ENCODE peak calls at places on chromosome 10, in ten cellular contexts. O, G, H, P, F, I, Y, A, Z and J are unnamed samples.

GRCh38 chr10:116767235-116767634 is 24.9 kb upstream of the HSPA12A start:
- DNase-seq in G (no peak), O (peak), Y (peak), Z (peak), I (no peak), H (peak), A (peak), F (no peak), P (no peak), J (no peak)

GRCh38 chr10:100934084-100934659 is 21.4 kb downstream of the SLF2 start:
- DNase-seq in F (no peak), A (no peak), I (no peak), Y (peak), H (peak), P (no peak), G (no peak), Z (no peak), O (no peak), J (no peak)

GRCh38 chr10:131961777-131962450 is 19.8 kb downstream of the BNIP3 start:
- DNase-seq in F (no peak), Z (no peak), I (no peak), A (no peak), O (no peak), H (peak), Y (no peak), G (no peak), P (no peak), J (no peak)

GRCh38 chr10:11877506-11877905 is 54.4 kb downstream of the PROSER2 start:
- DNase-seq in H (no peak), O (no peak), Y (no peak), I (no peak), Z (no peak), A (no peak), G (peak), F (no peak), P (no peak), J (no peak)

GRCh38 chr10:72084094-72084459 is 4.3 kb downstream of the SPOCK2 start:
- DNase-seq in I (no peak), Y (no peak), O (no peak), Z (no peak), G (no peak), P (no peak), A (no peak), F (no peak), H (no peak), J (no peak)

GRCh38 chr10:3494131-3494878 is 290.7 kb downstream of the KLF6 start:
- DNase-seq in G (peak), Y (no peak), P (no peak), Z (no peak), A (no peak), I (no peak), F (no peak), O (no peak), H (no peak), J (no peak)

GRCh38 chr10:91206427-91206826 is 14.0 kb upstream of the PCGF5 start:
- DNase-seq in G (no peak), I (no peak), Y (no peak), A (no peak), H (no peak), P (no peak), O (no peak), Z (no peak), F (no peak), J (no peak)

GRCh38 chr10:100825946-100826660 is 80.7 kb downstream of the PAX2 start:
- DNase-seq in G (no peak), I (peak), O (no peak), P (peak), A (no peak), Z (no peak), H (no peak), F (no peak), Y (no peak), J (no peak)

GRCh38 chr10:42783181-42783549 is 570 bp downstream of the BMS1 start:
- DNase-seq in O (peak), P (no peak), I (no peak), H (peak), A (peak), G (no peak), F (no peak), Y (peak), Z (no peak), J (no peak)

GRCh38 chr10:129417882-129418281 is 49.2 kb upstream of the MGMT start:
- DNase-seq in H (peak), I (no peak), Z (no peak), A (no peak), O (no peak), P (no peak), Y (no peak), F (no peak), G (no peak), J (no peak)

GRCh38 chr10:73875139-73875475 is 752 bp upstream of the CAMK2G start:
- DNase-seq in A (no peak), H (no peak), F (no peak), Y (no peak), G (no peak), Z (no peak), P (no peak), O (no peak), I (no peak), J (no peak)

GRCh38 chr10:16565604-16566003 is 43.9 kb upstream of the C1QL3 start:
- DNase-seq in Y (no peak), H (no peak), Z (no peak), A (no peak), G (no peak), F (no peak), I (no peak), O (no peak), P (no peak), J (no peak)

GRCh38 chr10:101032637-101033201 is 1.7 kb downstream of the SFXN3 start:
- DNase-seq in G (no peak), F (no peak), O (no peak), P (no peak), I (peak), A (peak), Z (peak), H (peak), Y (peak), J (peak)

GRCh38 chr10:91607661-91608442 is 25.0 kb downstream of the PPP1R3C start:
- DNase-seq in O (no peak), F (no peak), I (no peak), H (peak), P (no peak), A (no peak), Y (no peak), G (no peak), Z (peak), J (no peak)

GRCh38 chr10:60114765-60115586 is 208.6 kb upstream of the CCDC6 start:
- DNase-seq in I (no peak), G (no peak), Z (no peak), A (no peak), P (no peak), O (no peak), F (peak), H (peak), Y (peak), J (no peak)

GRCh38 chr10:34200355-34200901 is 614.7 kb downstream of the PARD3 start:
- DNase-seq in Y (no peak), O (no peak), I (no peak), Z (no peak), A (no peak), P (no peak), F (no peak), G (no peak), H (no peak), J (no peak)

GRCh38 chr10:73494213-73494612 is 1.6 kb downstream of the PPP3CB start:
- DNase-seq in H (no peak), G (no peak), P (no peak), Z (no peak), Y (no peak), F (no peak), O (no peak), I (no peak), A (no peak), J (no peak)

GRCh38 chr10:49111320-49111698 is 4.0 kb downstream of the VSTM4 start:
- DNase-seq in Z (no peak), A (no peak), P (no peak), I (no peak), G (no peak), O (no peak), Y (no peak), H (no peak), F (no peak), J (no peak)

GRCh38 chr10:72334832-72335393 is 19.8 kb downstream of the DNAJB12 start:
- DNase-seq in H (no peak), G (peak), I (peak), P (peak), Y (no peak), Z (peak), O (peak), A (peak), F (no peak), J (no peak)

GRCh38 chr10:93376372-93377296 is 105.5 kb downstream of the MYOF start:
- DNase-seq in G (peak), A (peak), Y (peak), I (peak), Z (no peak), F (peak), O (peak), H (peak), P (no peak), J (peak)
- H3K27ac ChIP-seq in G (peak), A (peak), Y (peak), I (peak), Z (peak), F (no peak), O (peak), H (peak), P (peak), J (no peak)

GRCh38 chr10:37860494-37861190 is 3.2 kb upstream of the ZNF248 start:
- DNase-seq in A (peak), Y (peak), P (no peak), I (no peak), Z (no peak), H (peak), F (no peak), G (no peak), O (peak), J (no peak)
- H3K27ac ChIP-seq in A (no peak), Y (no peak), P (peak), I (peak), Z (no peak), H (no peak), F (no peak), G (no peak), O (peak), J (no peak)

DNA sequence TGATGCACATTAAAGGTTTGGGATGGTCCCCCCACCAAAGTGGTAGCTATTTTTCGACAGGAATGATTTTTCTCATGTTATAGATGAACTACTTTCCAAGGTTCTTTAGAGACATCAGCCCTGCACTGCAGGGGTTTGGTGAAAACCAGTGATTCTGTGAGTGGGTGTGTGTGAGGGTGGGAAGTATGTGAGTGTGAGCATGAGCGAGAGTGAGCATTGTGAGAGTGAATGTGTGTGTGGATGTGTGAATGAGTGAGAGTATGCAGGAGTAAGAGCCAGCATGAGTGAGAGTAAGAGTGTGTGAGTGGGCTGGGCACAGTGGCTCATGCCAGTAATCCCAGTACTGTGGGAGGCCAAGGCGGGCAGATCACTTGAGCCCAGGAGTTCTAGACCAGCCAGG is 75.0 kb downstream of the GOLGA7B start:
- DNase-seq in P (no peak), G (no peak), A (no peak), Y (no peak), O (no peak), H (no peak), Z (no peak), I (no peak), F (no peak), J (no peak)
- H3K27ac ChIP-seq in P (no peak), G (no peak), A (no peak), Y (no peak), O (no peak), H (no peak), Z (no peak), I (no peak), F (no peak), J (no peak)

GRCh38 chr10:114181971-114182370 is 2.8 kb downstream of the TDRD1 start:
- DNase-seq in F (no peak), O (peak), I (no peak), Y (no peak), P (peak), H (no peak), Z (peak), G (no peak), A (no peak), J (no peak)
- H3K27ac ChIP-seq in F (no peak), O (no peak), I (no peak), Y (no peak), P (no peak), H (no peak), Z (peak), G (no peak), A (no peak), J (no peak)

DNA sequence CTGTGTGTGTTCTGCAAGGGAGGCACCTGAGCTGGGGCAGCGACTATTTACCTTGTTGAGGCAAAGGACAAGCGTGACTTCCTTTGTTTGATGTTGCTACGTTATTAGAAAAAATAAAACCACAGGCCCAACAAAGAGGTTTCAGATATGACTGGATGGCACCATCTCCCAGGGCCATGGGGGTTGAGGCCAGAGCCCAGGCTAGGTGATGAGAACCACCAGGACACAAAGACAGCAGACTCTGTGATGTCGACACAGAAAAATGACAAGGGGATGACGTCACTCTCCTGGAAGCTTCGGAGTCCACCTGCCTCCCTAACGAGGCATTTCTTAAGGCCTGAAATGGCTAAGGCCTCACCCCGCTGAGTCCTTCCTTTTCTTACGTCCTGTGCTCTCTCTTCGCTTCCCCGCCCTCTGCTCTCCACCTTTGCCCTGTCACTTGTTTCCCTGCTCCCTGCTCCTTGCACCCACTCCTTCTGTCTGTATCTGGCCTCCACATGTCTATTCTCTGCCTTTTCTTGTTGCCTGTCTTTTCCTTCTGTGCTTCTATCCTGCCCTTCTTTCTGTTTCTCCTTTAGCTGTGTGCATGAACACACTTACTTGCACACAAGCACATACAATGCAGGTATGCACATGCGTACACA is 82.9 kb upstream of the ADRB1 start:
- DNase-seq in A (no peak), G (no peak), O (peak), F (peak), Y (peak), H (peak), I (no peak), Z (no peak), P (peak), J (no peak)
- H3K27ac ChIP-seq in A (no peak), G (no peak), O (peak), F (peak), Y (peak), H (no peak), I (no peak), Z (no peak), P (peak), J (no peak)

GRCh38 chr10:79405221-79405994 is 40.0 kb downstream of the ZCCHC24 start:
- DNase-seq in O (peak), G (peak), A (no peak), H (no peak), F (no peak), Y (no peak), Z (no peak), P (peak), I (no peak), J (no peak)

GRCh38 chr10:79404690-79405131 is 40.7 kb downstream of the ZCCHC24 start:
- DNase-seq in G (no peak), Z (no peak), O (peak), Y (no peak), F (no peak), A (no peak), P (peak), H (no peak), I (no peak), J (no peak)

GRCh38 chr10:79403441-79404230 is 41.8 kb downstream of the ZCCHC24 start:
- DNase-seq in I (no peak), P (peak), O (no peak), Z (peak), A (no peak), G (peak), Y (no peak), H (no peak), F (peak), J (no peak)

GRCh38 chr10:79402951-79403350 is 42.5 kb downstream of the ZCCHC24 start:
- DNase-seq in G (peak), Z (peak), H (no peak), O (no peak), I (no peak), Y (no peak), F (no peak), P (peak), A (no peak), J (no peak)

DNA sequence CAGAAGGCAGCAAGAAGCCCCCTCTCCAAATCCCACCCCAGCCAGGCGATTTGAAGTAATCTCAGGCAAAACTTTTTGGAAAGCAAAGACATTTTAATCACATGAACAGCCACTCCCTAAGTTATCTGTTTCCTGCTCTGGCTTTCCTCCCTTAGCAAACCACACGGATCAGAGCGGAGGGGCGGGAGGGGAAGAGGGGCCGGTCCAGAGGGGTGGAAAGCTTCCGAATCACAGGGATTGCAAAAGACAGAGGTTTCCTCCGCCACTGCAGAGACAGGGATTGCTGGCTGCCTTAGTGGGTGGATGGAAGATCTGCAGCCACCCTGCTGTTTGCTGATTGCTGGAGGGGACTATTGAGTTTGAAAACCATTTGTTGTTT is 41.2 kb downstream of the ZCCHC24 start:
- DNase-seq in Y (no peak), O (peak), A (no peak), I (peak), Z (peak), P (peak), G (peak), F (no peak), H (peak), J (no peak)
- H3K27ac ChIP-seq in Y (no peak), O (no peak), A (peak), I (peak), Z (no peak), P (peak), G (no peak), F (peak), H (peak), J (no peak)

GRCh38 chr10:103853428-103854264 is 1.7 kb downstream of the SH3PXD2A start:
- DNase-seq in P (no peak), O (peak), H (no peak), Z (no peak), I (no peak), F (no peak), Y (no peak), A (peak), G (no peak), J (no peak)
- H3K27ac ChIP-seq in P (no peak), O (peak), H (peak), Z (peak), I (peak), F (no peak), Y (peak), A (peak), G (no peak), J (peak)